ENCODE peak calls at places on chromosome 9, in five cellular contexts. O is dorsolateral prefrontal cortex, E is fibroblast of gingiva, U is psoas muscle, C is hypothalamus. I is an unnamed sample.

GRCh38 chr9:101445353-101446029 is 9.9 kb upstream of the ALDOB start:
- DNase-seq in U (no peak), C (no peak), O (no peak), E (no peak), I (peak)

GRCh38 chr9:14119694-14120514 is 194.0 kb downstream of the NFIB start:
- DNase-seq in E (peak), U (no peak), C (no peak), O (no peak), I (no peak)

GRCh38 chr9:17777465-17777864 is 198.6 kb downstream of the SH3GL2 start:
- DNase-seq in E (no peak), C (no peak), O (no peak), U (no peak), I (no peak)

GRCh38 chr9:107949058-107949457 is 459.5 kb upstream of the KLF4 start:
- DNase-seq in E (peak), U (no peak), C (no peak), O (no peak), I (no peak)

GRCh38 chr9:72477862-72478564 is 43.4 kb upstream of the TMC1 start:
- DNase-seq in E (no peak), O (no peak), C (no peak), U (no peak), I (peak)

GRCh38 chr9:136267261-136268111 is 21.9 kb upstream of the QSOX2 start:
- DNase-seq in E (peak), C (peak), U (peak), O (peak), I (peak)

GRCh38 chr9:35519697-35520403 is 29.9 kb downstream of the RUSC2 start:
- DNase-seq in E (no peak), C (no peak), U (no peak), O (no peak), I (peak)

GRCh38 chr9:33197279-33197678 is 30.1 kb upstream of the B4GALT1 start:
- DNase-seq in E (no peak), O (no peak), C (no peak), U (no peak), I (no peak)

GRCh38 chr9:97905228-97905627 is 17.1 kb downstream of the TRMO start:
- DNase-seq in E (no peak), C (no peak), U (no peak), O (no peak), I (no peak)

GRCh38 chr9:95007470-95007869 is 281.0 kb downstream of the AOPEP start:
- DNase-seq in C (no peak), E (no peak), O (no peak), U (no peak), I (no peak)

GRCh38 chr9:137428841-137429545 is 5.8 kb downstream of the NOXA1 start:
- DNase-seq in C (no peak), U (peak), O (no peak), E (no peak), I (no peak)

GRCh38 chr9:110443146-110443877 is 105.6 kb upstream of the TXNDC8 start:
- DNase-seq in O (no peak), E (peak), U (no peak), C (no peak), I (peak)

GRCh38 chr9:23441275-23441674 is 384.8 kb downstream of the ELAVL2 start:
- DNase-seq in U (no peak), O (no peak), E (no peak), C (no peak), I (no peak)

GRCh38 chr9:129558551-129559505 is 62.1 kb downstream of the C9orf50 start:
- DNase-seq in U (no peak), O (no peak), C (no peak), E (no peak), I (no peak)

GRCh38 chr9:36276840-36277239 is 18.6 kb upstream of the GNE start:
- DNase-seq in U (no peak), C (no peak), E (peak), O (no peak), I (peak)

GRCh38 chr9:100011062-100011681 is 87.6 kb downstream of the ERP44 start:
- DNase-seq in U (no peak), C (no peak), O (no peak), E (peak), I (peak)